ENCODE peak calls at places on chromosomes 3 and 15, in six cellular contexts. One of them, this sample, is unnamed.

GRCh38 chr3:186268616-186269448 is 93.2 kb downstream of the DGKG start:
- DNase-seq in MM.1S: no peak
- DNase-seq in AG10803: peak
- DNase-seq in testis: no peak
- DNase-seq in CD4-positive, alpha-beta T cell: no peak
- DNase-seq in GM10248: no peak
- DNase-seq in this sample: no peak

GRCh38 chr15:89179966-89180875 is 41.2 kb downstream of the RLBP1 start:
- DNase-seq in testis: no peak
- DNase-seq in GM10248: no peak
- DNase-seq in AG10803: no peak
- DNase-seq in CD4-positive, alpha-beta T cell: no peak
- DNase-seq in MM.1S: no peak
- DNase-seq in this sample: peak

GRCh38 chr15:101530224-101530958 is 40.9 kb upstream of the PCSK6 start:
- DNase-seq in CD4-positive, alpha-beta T cell: no peak
- DNase-seq in GM10248: peak
- DNase-seq in MM.1S: no peak
- DNase-seq in testis: no peak
- DNase-seq in AG10803: no peak
- DNase-seq in this sample: no peak

GRCh38 chr15:70264014-70264492 is 166.3 kb upstream of the TLE3 start:
- DNase-seq in AG10803: no peak
- DNase-seq in testis: peak
- DNase-seq in CD4-positive, alpha-beta T cell: no peak
- DNase-seq in GM10248: no peak
- DNase-seq in MM.1S: no peak
- DNase-seq in this sample: no peak

GRCh38 chr3:130658666-130659065 is 88.0 kb downstream of the PIK3R4 start:
- DNase-seq in AG10803: peak
- DNase-seq in testis: no peak
- DNase-seq in GM10248: no peak
- DNase-seq in MM.1S: no peak
- DNase-seq in CD4-positive, alpha-beta T cell: no peak
- DNase-seq in this sample: no peak

GRCh38 chr3:62653806-62654205 is 221.4 kb downstream of the CADPS start:
- DNase-seq in MM.1S: no peak
- DNase-seq in GM10248: no peak
- DNase-seq in CD4-positive, alpha-beta T cell: no peak
- DNase-seq in AG10803: no peak
- DNase-seq in testis: no peak
- DNase-seq in this sample: no peak

GRCh38 chr15:78207110-78207458 is 27.3 kb downstream of the ACSBG1 start:
- DNase-seq in testis: peak
- DNase-seq in CD4-positive, alpha-beta T cell: no peak
- DNase-seq in MM.1S: no peak
- DNase-seq in AG10803: no peak
- DNase-seq in GM10248: no peak
- DNase-seq in this sample: no peak

GRCh38 chr3:108602249-108602934 is 12.9 kb downstream of the DZIP3 start:
- DNase-seq in AG10803: no peak
- DNase-seq in GM10248: peak
- DNase-seq in CD4-positive, alpha-beta T cell: no peak
- DNase-seq in testis: no peak
- DNase-seq in MM.1S: no peak
- DNase-seq in this sample: no peak

GRCh38 chr15:74957301-74958035 is 896 bp upstream of the RPP25 start:
- DNase-seq in CD4-positive, alpha-beta T cell: no peak
- DNase-seq in MM.1S: no peak
- DNase-seq in testis: peak
- DNase-seq in GM10248: no peak
- DNase-seq in AG10803: peak
- DNase-seq in this sample: no peak

GRCh38 chr15:40248006-40248783 is 9.3 kb downstream of the PAK6 start:
- DNase-seq in GM10248: no peak
- DNase-seq in AG10803: no peak
- DNase-seq in MM.1S: no peak
- DNase-seq in CD4-positive, alpha-beta T cell: no peak
- DNase-seq in testis: no peak
- DNase-seq in this sample: no peak

GRCh38 chr3:183211390-183211789 is 41.7 kb upstream of the B3GNT5 start:
- DNase-seq in MM.1S: no peak
- DNase-seq in AG10803: no peak
- DNase-seq in CD4-positive, alpha-beta T cell: no peak
- DNase-seq in GM10248: no peak
- DNase-seq in testis: no peak
- DNase-seq in this sample: no peak

GRCh38 chr3:88180398-88180999 is 30.7 kb downstream of the C3orf38 start:
- DNase-seq in MM.1S: peak
- DNase-seq in GM10248: peak
- DNase-seq in testis: peak
- DNase-seq in CD4-positive, alpha-beta T cell: no peak
- DNase-seq in AG10803: peak
- DNase-seq in this sample: peak
- TF ChIP-seq CTCF in MM.1S: peak
- TF ChIP-seq CTCF in GM10248: peak
- TF ChIP-seq CTCF in testis: peak
- TF ChIP-seq CTCF in CD4-positive, alpha-beta T cell: peak
- TF ChIP-seq CTCF in AG10803: peak
- TF ChIP-seq CTCF in this sample: peak

DNA sequence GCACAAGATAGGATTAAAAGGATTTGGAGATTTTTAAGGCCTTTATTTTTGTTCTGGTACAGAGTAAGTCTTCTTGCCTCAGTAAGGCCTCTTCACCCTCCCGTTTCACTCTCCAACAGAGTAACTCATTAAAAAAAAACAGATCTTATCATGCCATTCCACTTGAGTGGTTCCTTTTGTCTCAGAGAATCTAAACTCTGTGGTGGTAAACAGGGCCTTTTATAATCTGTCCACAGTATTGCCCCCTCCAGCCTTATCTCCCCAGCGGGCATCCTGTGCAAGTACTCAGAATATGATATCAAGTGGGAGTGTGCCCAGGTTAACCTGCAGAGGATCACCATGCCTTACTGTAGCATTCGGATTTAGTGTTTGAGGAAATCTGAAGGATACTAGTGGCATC is 20.3 kb upstream of the ATOSA start:
- DNase-seq in GM10248: no peak
- DNase-seq in MM.1S: no peak
- DNase-seq in CD4-positive, alpha-beta T cell: no peak
- DNase-seq in AG10803: no peak
- DNase-seq in testis: no peak
- DNase-seq in this sample: no peak
- TF ChIP-seq CTCF in GM10248: no peak
- TF ChIP-seq CTCF in MM.1S: no peak
- TF ChIP-seq CTCF in CD4-positive, alpha-beta T cell: no peak
- TF ChIP-seq CTCF in AG10803: no peak
- TF ChIP-seq CTCF in testis: no peak
- TF ChIP-seq CTCF in this sample: no peak

GRCh38 chr3:4758957-4759656 is 220.1 kb upstream of the BHLHE40 start:
- DNase-seq in testis: no peak
- DNase-seq in GM10248: no peak
- DNase-seq in MM.1S: no peak
- DNase-seq in CD4-positive, alpha-beta T cell: no peak
- DNase-seq in AG10803: no peak
- DNase-seq in this sample: no peak

GRCh38 chr3:4759689-4760312 is 219.4 kb upstream of the BHLHE40 start:
- DNase-seq in testis: no peak
- DNase-seq in AG10803: no peak
- DNase-seq in CD4-positive, alpha-beta T cell: no peak
- DNase-seq in GM10248: no peak
- DNase-seq in MM.1S: no peak
- DNase-seq in this sample: no peak

GRCh38 chr3:4756060-4756775 is 223.0 kb upstream of the BHLHE40 start:
- DNase-seq in CD4-positive, alpha-beta T cell: no peak
- DNase-seq in AG10803: no peak
- DNase-seq in GM10248: no peak
- DNase-seq in MM.1S: no peak
- DNase-seq in testis: no peak
- DNase-seq in this sample: no peak

GRCh38 chr3:4757056-4757948 is 221.9 kb upstream of the BHLHE40 start:
- DNase-seq in MM.1S: no peak
- DNase-seq in testis: no peak
- DNase-seq in AG10803: no peak
- DNase-seq in CD4-positive, alpha-beta T cell: no peak
- DNase-seq in GM10248: peak
- DNase-seq in this sample: no peak

DNA sequence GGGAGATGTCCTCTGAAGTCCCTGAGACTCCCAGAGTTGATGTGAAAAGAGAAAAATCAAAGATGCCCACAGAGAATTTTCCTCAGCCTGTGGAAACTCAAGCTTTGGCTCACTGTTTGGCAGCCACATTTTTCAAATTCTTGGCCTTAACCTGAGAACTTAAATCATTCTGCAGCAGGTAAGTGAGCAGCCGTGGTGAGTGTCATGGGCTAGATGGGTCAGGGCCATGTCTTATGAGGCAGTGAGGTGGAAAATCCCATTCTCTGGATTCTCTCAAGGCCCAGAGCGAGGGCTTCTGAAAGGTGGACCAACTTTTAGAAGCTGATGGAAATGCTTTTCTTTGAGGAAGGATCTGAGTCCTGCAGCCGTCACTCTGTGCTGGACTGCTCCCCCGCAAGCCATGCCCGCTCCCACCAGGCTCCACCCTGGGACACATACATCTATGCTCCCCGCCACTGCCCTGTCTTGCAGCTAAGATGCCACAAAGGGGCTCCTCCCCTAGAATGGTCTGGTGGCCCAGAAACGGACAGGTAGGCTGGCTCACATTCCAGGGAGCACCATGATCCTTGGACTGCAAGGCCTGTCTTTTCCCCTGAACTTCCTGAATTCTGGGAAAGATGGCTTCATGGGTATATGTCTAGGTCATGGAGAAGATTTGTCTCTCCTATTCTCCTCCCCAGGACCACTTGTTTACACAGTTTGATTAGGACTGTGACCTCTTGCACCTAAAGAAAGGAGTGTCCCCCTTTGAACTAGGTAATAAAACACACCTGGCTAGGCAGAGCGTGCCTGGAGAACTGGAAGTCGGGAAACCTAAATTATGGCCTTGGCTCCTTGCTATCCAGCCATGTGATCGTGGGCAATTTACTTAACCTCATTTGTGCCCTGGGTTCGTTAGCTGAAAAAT is 221.0 kb upstream of the BHLHE40 start:
- DNase-seq in GM10248: no peak
- DNase-seq in MM.1S: no peak
- DNase-seq in CD4-positive, alpha-beta T cell: no peak
- DNase-seq in AG10803: no peak
- DNase-seq in testis: no peak
- DNase-seq in this sample: no peak
- TF ChIP-seq CTCF in GM10248: no peak
- TF ChIP-seq CTCF in MM.1S: no peak
- TF ChIP-seq CTCF in CD4-positive, alpha-beta T cell: no peak
- TF ChIP-seq CTCF in AG10803: no peak
- TF ChIP-seq CTCF in testis: no peak
- TF ChIP-seq CTCF in this sample: no peak

GRCh38 chr3:170054204-170054603 is 16.4 kb downstream of the GPR160 start:
- DNase-seq in testis: no peak
- DNase-seq in MM.1S: peak
- DNase-seq in GM10248: peak
- DNase-seq in CD4-positive, alpha-beta T cell: no peak
- DNase-seq in AG10803: no peak
- DNase-seq in this sample: no peak
- TF ChIP-seq CTCF in testis: no peak
- TF ChIP-seq CTCF in MM.1S: peak
- TF ChIP-seq CTCF in GM10248: peak
- TF ChIP-seq CTCF in CD4-positive, alpha-beta T cell: peak
- TF ChIP-seq CTCF in AG10803: peak
- TF ChIP-seq CTCF in this sample: peak

GRCh38 chr3:3020209-3020608 is 90.0 kb downstream of the IL5RA start:
- DNase-seq in MM.1S: no peak
- DNase-seq in CD4-positive, alpha-beta T cell: no peak
- DNase-seq in testis: no peak
- DNase-seq in AG10803: no peak
- DNase-seq in GM10248: no peak
- DNase-seq in this sample: no peak

GRCh38 chr3:3013299-3013698 is 96.9 kb downstream of the IL5RA start:
- DNase-seq in GM10248: no peak
- DNase-seq in CD4-positive, alpha-beta T cell: no peak
- DNase-seq in MM.1S: no peak
- DNase-seq in testis: no peak
- DNase-seq in AG10803: no peak
- DNase-seq in this sample: no peak

GRCh38 chr3:3015472-3016089 is 94.6 kb downstream of the IL5RA start:
- DNase-seq in testis: no peak
- DNase-seq in MM.1S: peak
- DNase-seq in GM10248: no peak
- DNase-seq in AG10803: no peak
- DNase-seq in CD4-positive, alpha-beta T cell: no peak
- DNase-seq in this sample: peak
- TF ChIP-seq CTCF in testis: peak
- TF ChIP-seq CTCF in MM.1S: peak
- TF ChIP-seq CTCF in GM10248: peak
- TF ChIP-seq CTCF in AG10803: peak
- TF ChIP-seq CTCF in CD4-positive, alpha-beta T cell: no peak
- TF ChIP-seq CTCF in this sample: peak

DNA sequence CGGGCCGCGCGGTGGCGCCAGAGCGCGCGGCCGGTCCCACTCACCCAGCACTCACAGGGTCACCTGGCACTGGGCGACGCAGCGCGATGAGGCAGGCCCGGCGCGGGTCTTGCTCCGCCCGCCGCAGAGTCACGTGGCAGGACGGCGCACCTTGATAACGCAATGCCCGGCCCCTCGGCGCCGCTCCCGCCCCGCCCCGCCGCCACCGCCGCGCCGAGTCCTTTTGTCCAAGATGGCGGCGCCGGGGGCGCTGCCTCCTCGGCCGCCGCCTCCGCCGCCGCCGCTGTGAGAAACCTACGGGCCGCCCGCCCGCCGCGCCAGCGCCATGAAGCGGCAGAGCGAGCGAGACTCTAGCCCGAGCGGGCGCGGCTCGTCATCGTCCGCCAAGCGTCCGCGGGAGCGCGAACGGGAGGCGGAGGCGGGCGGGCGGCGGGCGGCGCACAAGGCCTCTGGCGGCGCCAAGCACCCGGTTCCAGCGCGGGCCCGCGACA is at the start of gene RBM15B:
- DNase-seq in testis: peak
- DNase-seq in GM10248: peak
- DNase-seq in AG10803: peak
- DNase-seq in CD4-positive, alpha-beta T cell: peak
- DNase-seq in MM.1S: peak
- DNase-seq in this sample: peak
- TF ChIP-seq CTCF in testis: no peak
- TF ChIP-seq CTCF in GM10248: peak
- TF ChIP-seq CTCF in AG10803: no peak
- TF ChIP-seq CTCF in CD4-positive, alpha-beta T cell: peak
- TF ChIP-seq CTCF in MM.1S: peak
- TF ChIP-seq CTCF in this sample: peak

GRCh38 chr3:36871379-36872126 is 73.3 kb downstream of the TRANK1 start:
- DNase-seq in MM.1S: no peak
- DNase-seq in GM10248: no peak
- DNase-seq in AG10803: no peak
- DNase-seq in CD4-positive, alpha-beta T cell: no peak
- DNase-seq in testis: no peak
- DNase-seq in this sample: no peak
- TF ChIP-seq CTCF in MM.1S: no peak
- TF ChIP-seq CTCF in GM10248: no peak
- TF ChIP-seq CTCF in AG10803: no peak
- TF ChIP-seq CTCF in CD4-positive, alpha-beta T cell: no peak
- TF ChIP-seq CTCF in testis: no peak
- TF ChIP-seq CTCF in this sample: no peak

This sample was measured in GM06990.